ENCODE peak calls at places on chromosomes 3 and 15, in eight cellular contexts. K is NCI-H2171, Q is EL, Z is astrocyte of the spinal cord, U is fibroblast of mammary gland, V is SW 1271, H is RCC 7860, A is G401. J is an unnamed sample.

GRCh38 chr3:14492948-14493881 is 46.9 kb downstream of the GRIP2 start:
- DNase-seq in U (peak; percentile 39), A (no peak), Q (no peak), V (no peak), H (no peak), K (no peak), Z (no peak), J (no peak)

GRCh38 chr3:184771158-184771730 is 40.7 kb upstream of the VPS8 start:
- DNase-seq in A (no peak), Q (no peak), Z (no peak), V (no peak), K (no peak), H (no peak), U (no peak), J (no peak)

GRCh38 chr15:63517614-63518013 is 13.2 kb downstream of the USP3 start:
- DNase-seq in U (no peak), Q (no peak), V (no peak), A (no peak), Z (no peak), H (no peak), K (no peak), J (no peak)

GRCh38 chr3:120839120-120839519 is 68.9 kb upstream of the STXBP5L start:
- DNase-seq in K (no peak), H (no peak), A (no peak), V (no peak), Q (no peak), Z (no peak), U (no peak), J (no peak)

GRCh38 chr15:39786444-39787056 is 3.9 kb upstream of the FSIP1 start:
- DNase-seq in V (peak; percentile 51), A (peak; percentile 86), Q (peak; percentile 72), H (peak; percentile 38), Z (peak; percentile 81), K (peak; percentile 46), U (peak; percentile 72), J (peak; percentile 58)

GRCh38 chr3:128823008-128823407 is 56.4 kb upstream of the ACAD9 start:
- DNase-seq in U (no peak), V (no peak), A (no peak), K (no peak), Z (no peak), Q (no peak), H (no peak), J (no peak)

GRCh38 chr3:37820213-37820612 is 41.5 kb upstream of the CTDSPL start:
- DNase-seq in A (no peak), H (no peak), U (no peak), V (no peak), Q (no peak), K (no peak), Z (no peak), J (no peak)

GRCh38 chr3:186352369-186352768 is 9.7 kb downstream of the DGKG start:
- DNase-seq in H (no peak), Z (no peak), V (no peak), K (no peak), Q (no peak), U (no peak), A (no peak), J (no peak)

GRCh38 chr15:37075777-37076176 is 24.6 kb downstream of the MEIS2 start:
- DNase-seq in U (no peak), Q (no peak), A (no peak), H (no peak), V (no peak), Z (no peak), K (no peak), J (no peak)

GRCh38 chr3:133474251-133474801 is 74.5 kb downstream of the BFSP2 start:
- DNase-seq in U (peak; percentile 80), H (no peak), Z (peak; percentile 69), A (no peak), K (peak; percentile 39), V (no peak), Q (no peak), J (peak; percentile 57)

GRCh38 chr15:45343258-45343860 is 35.0 kb downstream of the GATM start:
- DNase-seq in Z (no peak), H (no peak), V (no peak), K (no peak), A (no peak), Q (no peak), U (no peak), J (no peak)

GRCh38 chr3:58502832-58503231 is 10.9 kb downstream of the KCTD6 start:
- DNase-seq in U (no peak), K (no peak), Z (no peak), H (no peak), V (no peak), Q (no peak), A (no peak), J (no peak)

J was measured in Ammon's horn.